ENCODE peak calls at places on chromosomes 11 and 22, in six cellular contexts. J, V, Z, K, F and D are unnamed samples.
A peak's percentile ranks its signal among the peaks of the same experiment; 100 is the strongest.

GRCh38 chr11:33690290-33691050 is 10.2 kb downstream of the C11orf91 start:
- DNase-seq in J (no peak), Z (no peak), K (peak; percentile 62), F (no peak), V (peak; percentile 100), D (no peak)

GRCh38 chr11:78228467-78228866 is 39.7 kb downstream of the USP35 start:
- DNase-seq in V (peak; percentile 60), J (no peak), Z (peak; percentile 25), K (peak; percentile 77), F (peak; percentile 78), D (no peak)

GRCh38 chr22:25853078-25853477 is 111.1 kb downstream of the MYO18B start:
- DNase-seq in K (no peak), V (peak; percentile 5), J (no peak), F (no peak), Z (no peak), D (no peak)

GRCh38 chr11:104370478-104370877 is 206.5 kb upstream of the PDGFD start:
- DNase-seq in F (no peak), V (no peak), K (no peak), J (no peak), Z (no peak), D (no peak)

GRCh38 chr11:120186799-120187591 is 23.8 kb upstream of the OAF start:
- DNase-seq in J (no peak), F (no peak), K (no peak), V (peak; percentile 77), Z (peak; percentile 38), D (no peak)

GRCh38 chr11:12086271-12087074 is 23.9 kb upstream of the MICAL2 start:
- DNase-seq in F (no peak), J (no peak), Z (no peak), K (no peak), V (peak; percentile 98), D (peak; percentile 88)

GRCh38 chr11:808427-809286 is 1.1 kb upstream of the RPLP2 start:
- DNase-seq in F (no peak), V (peak; percentile 88), Z (no peak), K (peak; percentile 78), J (no peak), D (peak; percentile 89)

GRCh38 chr22:46589141-46589748 is 30.9 kb upstream of the GRAMD4 start:
- DNase-seq in F (no peak), V (no peak), J (no peak), K (no peak), Z (no peak), D (no peak)

GRCh38 chr11:122261546-122261945 is 145.5 kb upstream of the BLID start:
- DNase-seq in K (no peak), Z (no peak), J (no peak), V (peak; percentile 11), F (no peak), D (no peak)

GRCh38 chr22:42966389-42966998 is 48.5 kb downstream of the PACSIN2 start:
- DNase-seq in Z (no peak), F (no peak), K (no peak), J (no peak), V (peak; percentile 16), D (no peak)

GRCh38 chr11:10728154-10728553 is 22.9 kb upstream of the CTR9 start:
- DNase-seq in Z (no peak), K (no peak), F (no peak), V (no peak), J (no peak), D (no peak)

GRCh38 chr11:79219186-79220045 is 221.4 kb downstream of the TENM4 start:
- DNase-seq in F (no peak), V (peak; percentile 58), J (no peak), K (no peak), Z (no peak), D (no peak)

GRCh38 chr22:35328472-35328885 is 28.8 kb downstream of the TOM1 start:
- DNase-seq in V (no peak), J (no peak), F (no peak), K (no peak), Z (no peak), D (no peak)

GRCh38 chr11:95101935-95102334 is 12.3 kb downstream of the ENDOD1 start:
- DNase-seq in F (no peak), K (no peak), V (no peak), Z (no peak), J (no peak), D (no peak)

GRCh38 chr11:17445240-17445795 is 31.3 kb downstream of the ABCC8 start:
- DNase-seq in F (no peak), K (no peak), V (no peak), Z (no peak), J (no peak), D (no peak)

GRCh38 chr11:15720460-15720859 is 605.7 kb downstream of the INSC start:
- DNase-seq in V (no peak), J (no peak), Z (no peak), F (no peak), K (no peak), D (no peak)

GRCh38 chr11:64763804-64764611 is 4.2 kb upstream of the PYGM start:
- DNase-seq in J (no peak), F (no peak), Z (no peak), K (no peak), V (no peak), D (no peak)

GRCh38 chr11:27783701-27784355 is 83.6 kb upstream of the BDNF start:
- DNase-seq in Z (no peak), K (no peak), V (peak; percentile 14), F (no peak), J (no peak), D (no peak)

GRCh38 chr22:19874307-19875060 is 19.8 kb upstream of the GNB1L start:
- DNase-seq in F (no peak), V (no peak), J (no peak), Z (no peak), K (no peak), D (no peak)

GRCh38 chr11:20310137-20310536 is 53.4 kb upstream of the HTATIP2 start:
- DNase-seq in K (peak; percentile 89), V (no peak), J (no peak), Z (no peak), F (no peak), D (no peak)

GRCh38 chr11:6531267-6531752 is 34.2 kb downstream of the DNHD1 start:
- DNase-seq in K (peak; percentile 51), J (no peak), F (peak; percentile 10), V (peak; percentile 61), Z (no peak), D (peak; percentile 68)

GRCh38 chr11:7485136-7485853 is at the start of gene OLFML1:
- DNase-seq in Z (no peak), V (peak; percentile 39), J (no peak), F (no peak), K (no peak), D (no peak)

GRCh38 chr11:63212742-63213141 is 30.7 kb downstream of the SLC22A25 start:
- DNase-seq in F (no peak), K (peak; percentile 0), J (no peak), V (peak; percentile 16), Z (no peak), D (no peak)